ENCODE peak calls at places on chromosomes 12 and 14, in nine cellular contexts. N is CD4-positive, alpha-beta memory T cell; G is IMR-90; O is CD8-positive, alpha-beta T cell; M is tibial artery; L is left lung; Q is cardiac muscle cell; E is CD8-positive, alpha-beta memory T cell; C is GM23248. D is an unnamed sample.

GRCh38 chr12:65460076-65460475 is 181.6 kb downstream of the MSRB3 start:
- DNase-seq in N (no peak), G (no peak), O (no peak), M (no peak), L (no peak), Q (no peak), E (no peak), C (no peak), D (no peak)

GRCh38 chr14:99427632-99428315 is 52.9 kb downstream of the SETD3 start:
- DNase-seq in N (no peak), G (peak; percentile 56), O (no peak), M (no peak), L (no peak), Q (no peak), E (no peak), C (peak; percentile 84), D (no peak)

GRCh38 chr12:57118711-57119271 is 7.6 kb upstream of the STAT6 start:
- DNase-seq in N (no peak), G (peak; percentile 31), O (no peak), M (no peak), L (no peak), Q (no peak), E (no peak), C (peak; percentile 64), D (no peak)

GRCh38 chr14:72679106-72679505 is 214.8 kb downstream of the DPF3 start:
- DNase-seq in N (no peak), G (peak; percentile 52), O (no peak), M (no peak), L (no peak), Q (no peak), E (no peak), C (peak; percentile 48), D (no peak)

GRCh38 chr12:46383654-46384450 is 11.3 kb upstream of the SLC38A2 start:
- DNase-seq in N (peak; percentile 76), G (peak; percentile 97), O (peak; percentile 56), M (peak; percentile 97), L (peak; percentile 94), Q (peak; percentile 78), E (peak; percentile 73), C (peak; percentile 96), D (peak; percentile 76)

GRCh38 chr12:26795899-26796298 is 37.1 kb downstream of the ITPR2 start:
- DNase-seq in N (no peak), G (no peak), O (no peak), M (no peak), L (no peak), Q (no peak), E (no peak), C (no peak), D (no peak)

GRCh38 chr12:22480016-22480415 is 64.3 kb downstream of the C2CD5 start:
- DNase-seq in N (no peak), G (no peak), O (no peak), M (no peak), L (no peak), Q (peak; percentile 6), E (no peak), C (no peak), D (no peak)

GRCh38 chr12:131101006-131101405 is 147.3 kb downstream of the ADGRD1 start:
- DNase-seq in N (no peak), G (no peak), O (no peak), M (no peak), L (peak; percentile 10), Q (no peak), E (no peak), C (no peak), D (no peak)

GRCh38 chr12:71662861-71663560 is 637 bp downstream of the ZFC3H1 start:
- DNase-seq in N (peak; percentile 72), G (peak; percentile 69), O (peak; percentile 45), M (peak; percentile 77), L (peak; percentile 76), Q (peak; percentile 80), E (peak; percentile 61), C (peak; percentile 94), D (peak; percentile 59)

GRCh38 chr12:119052001-119052400 is 70.7 kb downstream of the SRRM4 start:
- DNase-seq in N (no peak), G (no peak), O (no peak), M (no peak), L (no peak), Q (no peak), E (no peak), C (no peak), D (no peak)

GRCh38 chr14:103510311-103511021 is 12.2 kb downstream of the CKB start:
- DNase-seq in N (no peak), G (no peak), O (no peak), M (peak; percentile 54), L (peak; percentile 10), Q (no peak), E (no peak), C (no peak), D (no peak)

GRCh38 chr14:30443368-30444007 is 115.5 kb upstream of the G2E3 start:
- DNase-seq in N (no peak), G (peak; percentile 46), O (no peak), M (no peak), L (no peak), Q (peak; percentile 66), E (no peak), C (peak; percentile 64), D (no peak)

GRCh38 chr14:54637829-54638446 is 71.0 kb downstream of the SAMD4A start:
- DNase-seq in N (no peak), G (peak; percentile 92), O (no peak), M (no peak), L (no peak), Q (no peak), E (no peak), C (peak; percentile 61), D (no peak)

GRCh38 chr14:20782280-20782890 is 1.3 kb downstream of the RNASE6 start:
- DNase-seq in N (peak; percentile 33), G (no peak), O (no peak), M (no peak), L (no peak), Q (no peak), E (no peak), C (no peak), D (peak; percentile 25)

GRCh38 chr14:105700622-105701288 is 174.4 kb downstream of the TMEM121 start:
- DNase-seq in N (no peak), G (no peak), O (no peak), M (peak; percentile 19), L (no peak), Q (no peak), E (no peak), C (no peak), D (no peak)

GRCh38 chr12:64609543-64610091 is 678 bp upstream of the RASSF3 start:
- DNase-seq in N (peak; percentile 44), G (peak; percentile 20), O (no peak), M (no peak), L (no peak), Q (peak; percentile 19), E (no peak), C (peak; percentile 40), D (no peak)

GRCh38 chr12:129994634-129995033 is 90.8 kb upstream of the TMEM132D start:
- DNase-seq in N (no peak), G (no peak), O (no peak), M (no peak), L (no peak), Q (no peak), E (no peak), C (no peak), D (no peak)

GRCh38 chr12:76720068-76720467 is 43.8 kb upstream of the ZDHHC17 start:
- DNase-seq in N (no peak), G (peak; percentile 73), O (no peak), M (no peak), L (no peak), Q (peak; percentile 9), E (no peak), C (peak; percentile 68), D (no peak)

GRCh38 chr14:52950898-52951729 is at the start of gene FERMT2:
- DNase-seq in N (peak; percentile 16), G (peak; percentile 82), O (no peak), M (peak; percentile 94), L (peak; percentile 86), Q (peak; percentile 96), E (peak; percentile 39), C (peak; percentile 92), D (peak; percentile 12)
- H3K4me1 ChIP-seq in N (peaks cover 20% of the 10 kb centered on the region), G (peaks cover 7% of the 10 kb centered on the region), O (peaks cover 20% of the 10 kb centered on the region), M (no peaks in the 10 kb centered on the region), L (peaks cover 12% of the 10 kb centered on the region), Q (peaks cover 45% of the 10 kb centered on the region), E (peaks cover 17% of the 10 kb centered on the region), C (peaks cover 21% of the 10 kb centered on the region), D (peaks cover 13% of the 10 kb centered on the region)

DNA sequence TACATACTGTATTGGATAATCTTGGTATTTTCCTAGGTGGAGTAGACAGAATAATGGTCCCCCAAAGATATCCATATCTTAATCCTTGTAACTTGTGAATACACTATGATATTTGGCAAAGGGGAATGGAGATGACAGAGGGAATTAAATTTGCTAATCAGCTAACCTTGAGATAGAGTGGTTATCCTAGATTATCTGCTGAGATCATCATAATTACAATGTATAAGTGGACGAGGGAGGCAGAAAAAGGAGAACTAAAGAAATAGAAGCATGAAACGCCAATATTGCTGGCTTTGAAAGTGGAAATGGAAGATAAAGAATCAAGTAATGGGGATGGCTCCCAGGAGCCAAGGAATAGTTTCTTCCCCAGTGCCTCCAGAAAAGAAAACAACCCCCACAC is 398.7 kb downstream of the NOVA1 start:
- DNase-seq in N (no peak), G (no peak), O (no peak), M (no peak), L (no peak), Q (no peak), E (no peak), C (no peak), D (no peak)
- H3K27me3 ChIP-seq in N (no peaks in the 10 kb centered on the region), G (no peaks in the 10 kb centered on the region), O (no peaks in the 10 kb centered on the region), M (no peaks in the 10 kb centered on the region), L (no peaks in the 10 kb centered on the region), Q (peaks cover 5% of the 10 kb centered on the region), E (no peaks in the 10 kb centered on the region), C (peaks cover 62% of the 10 kb centered on the region), D (no peaks in the 10 kb centered on the region)

GRCh38 chr12:116144384-116144783 is 133.1 kb downstream of the MED13L start:
- DNase-seq in N (no peak), G (no peak), O (no peak), M (no peak), L (no peak), Q (no peak), E (no peak), C (no peak), D (no peak)

GRCh38 chr12:116145451-116145850 is 132.0 kb downstream of the MED13L start:
- DNase-seq in N (no peak), G (no peak), O (no peak), M (no peak), L (no peak), Q (no peak), E (no peak), C (no peak), D (no peak)

GRCh38 chr12:116141833-116142162 is 135.7 kb downstream of the MED13L start:
- DNase-seq in N (no peak), G (no peak), O (no peak), M (no peak), L (no peak), Q (no peak), E (no peak), C (no peak), D (no peak)

GRCh38 chr12:116142936-116143882 is 134.3 kb downstream of the MED13L start:
- DNase-seq in N (no peak), G (peak; percentile 89), O (no peak), M (no peak), L (no peak), Q (no peak), E (no peak), C (peak; percentile 83), D (no peak)

GRCh38 chr12:116143883-116144266 is 133.6 kb downstream of the MED13L start:
- DNase-seq in N (no peak), G (peak; percentile 64), O (no peak), M (no peak), L (no peak), Q (peak; percentile 44), E (no peak), C (peak; percentile 80), D (no peak)
- H3K4me3 ChIP-seq in N (no peak overlapping the region), G (no peak overlapping the region), O (no peak overlapping the region), M (no peak overlapping the region), L (no peak overlapping the region), Q (no peak overlapping the region), E (no peak overlapping the region), C (peak overlapping the region; percentile 52), D (no peak overlapping the region)

GRCh38 chr12:11723993-11724392 is 74.5 kb downstream of the ETV6 start:
- DNase-seq in N (no peak), G (peak; percentile 52), O (no peak), M (no peak), L (no peak), Q (peak; percentile 93), E (no peak), C (no peak), D (no peak)
- H3K4me1 ChIP-seq in N (peaks cover 61% of the 10 kb centered on the region), G (peaks cover 22% of the 10 kb centered on the region), O (peaks cover 17% of the 10 kb centered on the region), M (no peaks in the 10 kb centered on the region), L (peaks cover 17% of the 10 kb centered on the region), Q (peaks cover 63% of the 10 kb centered on the region), E (peaks cover 28% of the 10 kb centered on the region), C (peaks cover 31% of the 10 kb centered on the region), D (peaks cover 25% of the 10 kb centered on the region)

D was measured in naive thymus-derived CD4-positive, alpha-beta T cell.